ENCODE peak calls at places on chromosome 6, in eight cellular contexts. M, P, H, T, L, E, F and S are unnamed samples.

GRCh38 chr6:30463651-30464618 is 25.4 kb upstream of the HLA-E start:
- DNase-seq in M (peak; percentile 42), P (no peak), H (no peak), T (no peak), L (no peak), E (peak; percentile 54), F (no peak), S (peak; percentile 42)

GRCh38 chr6:101818056-101818455 is 424.5 kb downstream of the GRIK2 start:
- DNase-seq in M (peak; percentile 52), P (no peak), H (peak; percentile 7), T (no peak), L (no peak), E (peak; percentile 65), F (no peak), S (no peak)

GRCh38 chr6:84791233-84791632 is 26.8 kb upstream of the TBX18 start:
- DNase-seq in M (no peak), P (no peak), H (no peak), T (no peak), L (no peak), E (no peak), F (no peak), S (no peak)

GRCh38 chr6:157822221-157823000 is 635 bp upstream of the SNX9 start:
- DNase-seq in M (no peak), P (peak; percentile 49), H (peak; percentile 52), T (peak; percentile 42), L (no peak), E (no peak), F (no peak), S (peak; percentile 27)

GRCh38 chr6:132960720-132961119 is 146.4 kb downstream of the RPS12 start:
- DNase-seq in M (peak; percentile 77), P (no peak), H (no peak), T (no peak), L (no peak), E (peak; percentile 82), F (no peak), S (no peak)

GRCh38 chr6:90583179-90583578 is 3.7 kb downstream of the MAP3K7 start:
- DNase-seq in M (peak; percentile 6), P (no peak), H (no peak), T (no peak), L (no peak), E (peak; percentile 11), F (no peak), S (no peak)

GRCh38 chr6:79808846-79809245 is 138.5 kb downstream of the ELOVL4 start:
- DNase-seq in M (no peak), P (no peak), H (no peak), T (no peak), L (no peak), E (no peak), F (no peak), S (no peak)

GRCh38 chr6:108114861-108115597 is 40.5 kb upstream of the OSTM1 start:
- DNase-seq in M (peak; percentile 76), P (peak; percentile 54), H (peak; percentile 89), T (peak; percentile 78), L (no peak), E (peak; percentile 82), F (peak; percentile 63), S (peak; percentile 60)

GRCh38 chr6:89385156-89385667 is 26.9 kb downstream of the RRAGD start:
- DNase-seq in M (peak; percentile 66), P (no peak), H (no peak), T (no peak), L (no peak), E (peak; percentile 72), F (no peak), S (no peak)

GRCh38 chr6:166751051-166751595 is 124.1 kb upstream of the RPS6KA2 start:
- DNase-seq in M (no peak), P (no peak), H (peak; percentile 49), T (peak; percentile 69), L (no peak), E (peak; percentile 22), F (no peak), S (no peak)

GRCh38 chr6:26233608-26234420 is 131.2 kb upstream of the BTN3A2 start:
- DNase-seq in M (peak; percentile 58), P (peak; percentile 70), H (peak; percentile 62), T (peak; percentile 64), L (no peak), E (peak; percentile 69), F (peak; percentile 50), S (no peak)

GRCh38 chr6:53795254-53795701 is 473 bp downstream of the LRRC1 start:
- DNase-seq in M (no peak), P (no peak), H (no peak), T (no peak), L (no peak), E (no peak), F (no peak), S (no peak)

GRCh38 chr6:154166140-154166539 is 127.1 kb downstream of the OPRM1 start:
- DNase-seq in M (no peak), P (no peak), H (no peak), T (peak; percentile 36), L (no peak), E (no peak), F (no peak), S (no peak)

GRCh38 chr6:12459945-12460800 is 170.0 kb downstream of the EDN1 start:
- DNase-seq in M (no peak), P (no peak), H (no peak), T (no peak), L (no peak), E (no peak), F (no peak), S (no peak)

GRCh38 chr6:3546121-3546520 is 89.3 kb upstream of the SLC22A23 start:
- DNase-seq in M (no peak), P (no peak), H (no peak), T (no peak), L (no peak), E (no peak), F (no peak), S (no peak)

GRCh38 chr6:151239603-151240035 is at the start of gene AKAP12:
- DNase-seq in M (peak; percentile 69), P (peak; percentile 74), H (peak; percentile 67), T (peak; percentile 74), L (no peak), E (peak; percentile 75), F (peak; percentile 23), S (peak; percentile 33)

GRCh38 chr6:74075323-74075722 is 379.3 kb downstream of the CD109 start:
- DNase-seq in M (no peak), P (no peak), H (no peak), T (no peak), L (no peak), E (no peak), F (peak; percentile 45), S (peak; percentile 11)

GRCh38 chr6:128277379-128277778 is 243.0 kb downstream of the PTPRK start:
- DNase-seq in M (no peak), P (no peak), H (no peak), T (no peak), L (no peak), E (no peak), F (no peak), S (no peak)

GRCh38 chr6:157549468-157549745 is 168.4 kb downstream of the ZDHHC14 start:
- DNase-seq in M (no peak), P (no peak), H (no peak), T (no peak), L (no peak), E (no peak), F (no peak), S (no peak)

GRCh38 chr6:24775520-24776058 is 852 bp downstream of the GMNN start:
- DNase-seq in M (peak; percentile 64), P (no peak), H (peak; percentile 20), T (no peak), L (no peak), E (peak; percentile 73), F (no peak), S (no peak)

GRCh38 chr6:109527989-109528388 is 45.0 kb upstream of the ZBTB24 start:
- DNase-seq in M (no peak), P (no peak), H (peak; percentile 40), T (no peak), L (peak; percentile 21), E (peak; percentile 18), F (no peak), S (no peak)

GRCh38 chr6:170434821-170435155 is 118.3 kb downstream of the PSMB1 start:
- DNase-seq in M (no peak), P (no peak), H (no peak), T (no peak), L (no peak), E (no peak), F (no peak), S (no peak)

GRCh38 chr6:51299649-51300380 is 481.1 kb downstream of the TFAP2B start:
- DNase-seq in M (no peak), P (no peak), H (no peak), T (no peak), L (no peak), E (no peak), F (no peak), S (no peak)

GRCh38 chr6:35059606-35060355 is 81.4 kb downstream of the TCP11 start:
- DNase-seq in M (no peak), P (no peak), H (no peak), T (no peak), L (no peak), E (no peak), F (no peak), S (no peak)

GRCh38 chr6:63635165-63635562 is 438 bp upstream of the PHF3 start:
- DNase-seq in M (peak; percentile 1), P (peak; percentile 19), H (peak; percentile 55), T (no peak), L (no peak), E (no peak), F (no peak), S (peak; percentile 5)

GRCh38 chr6:134437376-134437775 is 119.5 kb upstream of the SGK1 start:
- DNase-seq in M (peak; percentile 40), P (no peak), H (no peak), T (no peak), L (no peak), E (peak; percentile 53), F (peak; percentile 12), S (no peak)
- TF ChIP-seq CTCF in M (peak; percentile 21), P (no peak), H (no peak), T (no peak), L (no peak), E (no peak), F (no peak), S (no peak)

DNA sequence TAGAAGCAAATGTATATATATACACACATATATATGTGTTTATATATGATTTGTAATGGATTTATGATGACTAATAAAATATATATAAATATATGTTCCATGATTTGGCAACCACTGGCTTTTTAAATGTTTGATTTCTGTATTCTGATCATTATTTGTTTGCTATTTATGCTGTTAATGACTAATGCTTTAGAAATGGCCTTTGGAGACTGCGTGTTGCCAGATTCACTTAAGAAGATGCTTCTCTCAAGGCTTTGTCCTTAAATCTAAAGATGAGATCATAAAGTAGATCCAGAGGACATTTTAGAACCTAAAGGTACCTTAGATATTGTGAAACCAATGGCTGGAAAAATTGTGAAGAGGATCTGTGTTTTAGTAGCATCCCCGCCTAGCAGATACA is 116.0 kb upstream of the SUPT3H start:
- DNase-seq in M (no peak), P (no peak), H (no peak), T (no peak), L (no peak), E (no peak), F (no peak), S (no peak)
- H3K4me1 ChIP-seq in M (no peaks in the 10 kb centered on the region), P (no peaks in the 10 kb centered on the region), H (no peaks in the 10 kb centered on the region), T (no peaks in the 10 kb centered on the region), L (no peaks in the 10 kb centered on the region), E (no peaks in the 10 kb centered on the region), F (no peaks in the 10 kb centered on the region), S (no peaks in the 10 kb centered on the region)

GRCh38 chr6:113980937-113981554 is 10.1 kb upstream of the HDAC2 start:
- DNase-seq in M (peak; percentile 25), P (no peak), H (peak; percentile 70), T (peak; percentile 69), L (no peak), E (peak; percentile 38), F (no peak), S (no peak)
- TF ChIP-seq CTCF in M (peak; percentile 65), P (peak; percentile 7), H (peak; percentile 68), T (peak; percentile 80), L (no peak), E (peak; percentile 60), F (peak; percentile 42), S (peak; percentile 47)

GRCh38 chr6:14656676-14657075 is 539.1 kb downstream of the CD83 start:
- DNase-seq in M (no peak), P (no peak), H (no peak), T (no peak), L (no peak), E (no peak), F (no peak), S (no peak)
- H3K4me1 ChIP-seq in M (no peaks in the 10 kb centered on the region), P (no peaks in the 10 kb centered on the region), H (peaks cover 20% of the 10 kb centered on the region), T (no peaks in the 10 kb centered on the region), L (no peaks in the 10 kb centered on the region), E (peaks cover 5% of the 10 kb centered on the region), F (no peaks in the 10 kb centered on the region), S (peaks cover 41% of the 10 kb centered on the region)